ENCODE peak calls at places on chromosomes 3 and 15, in six cellular contexts. Y is H1, Z is K562, N is HCT116, U is GM12878, I is HepG2. R is an unnamed sample.

GRCh38 chr3:32113566-32113965 is 7.1 kb downstream of the GPD1L start:
- DNase-seq in Y (no peak), Z (no peak), N (no peak), U (no peak), I (no peak), R (no peak)

GRCh38 chr3:141401584-141402475 is 33.5 kb downstream of the ZBTB38 start:
- DNase-seq in Y (peak), Z (no peak), N (no peak), U (no peak), I (no peak), R (no peak)

GRCh38 chr3:12246758-12247157 is 42.1 kb upstream of the PPARG start:
- DNase-seq in Y (no peak), Z (no peak), N (no peak), U (no peak), I (no peak), R (no peak)

GRCh38 chr15:60383008-60383694 is 14.6 kb downstream of the ANXA2 start:
- DNase-seq in Y (no peak), Z (no peak), N (no peak), U (no peak), I (no peak), R (no peak)

GRCh38 chr15:101540480-101541239 is 51.2 kb upstream of the PCSK6 start:
- DNase-seq in Y (no peak), Z (peak), N (no peak), U (no peak), I (peak), R (no peak)

GRCh38 chr15:82128401-82129143 is 82.8 kb upstream of the MEX3B start:
- DNase-seq in Y (no peak), Z (no peak), N (no peak), U (no peak), I (no peak), R (no peak)

GRCh38 chr3:115913069-115913686 is 289.9 kb downstream of the GAP43 start:
- DNase-seq in Y (no peak), Z (no peak), N (no peak), U (no peak), I (peak), R (no peak)

GRCh38 chr3:98730338-98730737 is 32.8 kb upstream of the ST3GAL6 start:
- DNase-seq in Y (no peak), Z (no peak), N (no peak), U (peak), I (no peak), R (no peak)

GRCh38 chr3:197508051-197508451 is 47.7 kb downstream of the BDH1 start:
- DNase-seq in Y (no peak), Z (no peak), N (no peak), U (no peak), I (no peak), R (no peak)

GRCh38 chr15:33068531-33068990 is 126.0 kb downstream of the FMN1 start:
- DNase-seq in Y (no peak), Z (no peak), N (no peak), U (no peak), I (peak), R (no peak)

GRCh38 chr3:44066806-44067205 is 174.9 kb upstream of the TOPAZ1 start:
- DNase-seq in Y (no peak), Z (no peak), N (no peak), U (no peak), I (no peak), R (no peak)

GRCh38 chr3:148400754-148401153 is 296.9 kb upstream of the AGTR1 start:
- DNase-seq in Y (no peak), Z (no peak), N (no peak), U (no peak), I (no peak), R (no peak)

GRCh38 chr3:172624999-172625398 is 85.9 kb downstream of the NCEH1 start:
- DNase-seq in Y (no peak), Z (no peak), N (no peak), U (no peak), I (no peak), R (no peak)

GRCh38 chr3:172629470-172629869 is 81.4 kb downstream of the NCEH1 start:
- DNase-seq in Y (no peak), Z (no peak), N (no peak), U (no peak), I (no peak), R (no peak)

GRCh38 chr3:172625404-172625803 is 85.5 kb downstream of the NCEH1 start:
- DNase-seq in Y (no peak), Z (no peak), N (no peak), U (no peak), I (no peak), R (no peak)

GRCh38 chr3:172626241-172626640 is 84.6 kb downstream of the NCEH1 start:
- DNase-seq in Y (no peak), Z (no peak), N (no peak), U (no peak), I (no peak), R (no peak)

DNA sequence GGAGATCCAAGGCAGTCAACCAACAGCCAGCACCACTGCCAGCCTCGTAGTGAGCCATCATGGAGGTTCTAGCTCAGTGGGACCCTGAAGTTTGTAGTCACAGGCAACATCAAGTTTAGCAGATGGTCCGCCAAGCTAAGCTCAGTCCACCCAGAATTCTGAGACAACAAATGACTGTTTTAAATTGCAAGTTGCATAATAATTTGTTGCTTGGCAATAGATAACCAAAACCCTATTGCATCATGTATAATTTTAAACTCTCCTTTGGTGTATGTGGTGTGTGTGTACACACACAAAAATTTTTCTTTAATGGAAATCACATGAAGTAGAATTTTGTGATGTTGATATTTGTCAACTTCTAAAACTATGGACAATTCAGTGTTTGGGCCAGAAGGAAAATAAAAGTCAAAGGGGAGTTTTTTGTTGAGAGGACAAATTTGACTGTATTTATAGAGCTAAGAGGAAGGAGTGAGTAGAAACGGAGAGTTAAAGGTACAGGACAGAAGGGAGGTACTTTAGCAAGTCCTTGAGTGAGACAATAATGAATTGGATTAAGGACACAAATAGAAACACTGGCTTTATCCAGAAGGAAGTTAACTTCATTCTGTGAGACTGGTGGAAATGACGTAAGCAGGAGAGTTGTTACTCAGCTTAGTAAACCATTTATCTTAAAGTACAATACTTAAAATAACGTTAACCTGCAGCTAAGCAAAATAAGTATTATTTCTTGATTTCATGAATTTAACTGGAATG is 83.6 kb downstream of the NCEH1 start:
- DNase-seq in Y (no peak), Z (no peak), N (no peak), U (no peak), I (no peak), R (no peak)
- TF ChIP-seq ZNF274 in Y (no peak), Z (no peak), N (no peak), U (no peak), I (no peak), R (no peak)

GRCh38 chr3:112550859-112551258 is 10.9 kb downstream of the ATG3 start:
- DNase-seq in Y (no peak), Z (no peak), N (no peak), U (no peak), I (no peak), R (no peak)
- TF ChIP-seq ZNF274 in Y (no peak), Z (no peak), N (no peak), U (no peak), I (no peak), R (no peak)

GRCh38 chr3:65265511-65265910 is 577.7 kb upstream of the ADAMTS9 start:
- DNase-seq in Y (no peak), Z (no peak), N (no peak), U (no peak), I (no peak), R (no peak)
- TF ChIP-seq ZNF274 in Y (no peak), Z (no peak), N (no peak), U (no peak), I (no peak), R (no peak)

GRCh38 chr15:94592495-94592894 is 361.1 kb downstream of the MCTP2 start:
- DNase-seq in Y (no peak), Z (no peak), N (no peak), U (no peak), I (no peak), R (no peak)
- TF ChIP-seq ZNF274 in Y (no peak), Z (no peak), N (no peak), U (no peak), I (no peak), R (no peak)

GRCh38 chr3:159637895-159638542 is 350.6 kb upstream of the IL12A start:
- DNase-seq in Y (no peak), Z (no peak), N (peak), U (no peak), I (no peak), R (no peak)
- TF ChIP-seq ZNF274 in Y (no peak), Z (no peak), N (no peak), U (no peak), I (no peak), R (no peak)

DNA sequence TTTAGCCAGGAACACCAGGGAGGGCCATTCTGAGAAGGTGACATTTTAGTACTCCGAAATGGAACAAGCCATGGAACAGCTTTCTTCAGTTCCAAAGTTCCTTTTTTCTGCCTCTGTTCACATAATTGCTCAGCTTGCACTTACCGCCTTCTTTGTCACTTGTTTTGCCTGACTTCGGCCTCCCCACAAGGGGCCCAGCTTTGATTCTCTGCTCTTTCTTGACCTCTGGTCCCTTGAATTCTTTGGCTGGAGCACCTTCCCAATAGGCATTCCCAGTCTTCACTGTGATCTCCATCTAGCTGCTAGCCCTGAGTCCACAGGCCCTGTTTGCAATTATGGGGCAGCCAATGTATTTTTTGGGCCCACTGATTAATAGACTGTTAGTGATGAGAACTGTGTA is 51.4 kb upstream of the SLC7A14 start:
- DNase-seq in Y (no peak), Z (no peak), N (no peak), U (no peak), I (no peak), R (no peak)
- TF ChIP-seq ZNF274 in Y (no peak), Z (no peak), N (no peak), U (no peak), I (no peak), R (no peak)

GRCh38 chr3:156317457-156317856 is 197.1 kb downstream of the KCNAB1 start:
- DNase-seq in Y (no peak), Z (no peak), N (peak), U (no peak), I (peak), R (no peak)

GRCh38 chr3:156307704-156308103 is 187.3 kb downstream of the KCNAB1 start:
- DNase-seq in Y (no peak), Z (no peak), N (no peak), U (no peak), I (no peak), R (no peak)

GRCh38 chr3:156311431-156311830 is 191.1 kb downstream of the KCNAB1 start:
- DNase-seq in Y (no peak), Z (no peak), N (no peak), U (no peak), I (no peak), R (no peak)

DNA sequence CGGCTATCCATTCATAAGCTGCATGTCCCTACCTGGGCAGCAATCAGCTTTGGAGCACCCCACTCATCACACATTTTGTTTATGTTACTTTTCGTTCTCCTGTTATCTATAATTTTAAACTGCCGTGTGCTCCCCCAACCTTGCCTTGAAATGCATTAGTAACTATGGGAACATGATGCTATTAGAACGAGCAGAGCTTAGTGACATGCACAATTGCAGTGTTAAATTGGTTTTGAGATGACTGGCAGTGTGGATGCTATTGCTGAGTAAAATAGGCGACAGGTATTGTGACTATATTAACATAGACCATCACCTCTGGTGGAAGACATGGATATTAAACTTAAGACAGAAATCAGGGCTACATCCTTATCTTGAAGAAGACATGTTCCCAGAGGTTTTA is 191.6 kb downstream of the KCNAB1 start:
- DNase-seq in Y (no peak), Z (no peak), N (no peak), U (no peak), I (no peak), R (no peak)
- TF ChIP-seq ZNF274 in Y (no peak), Z (no peak), N (no peak), U (no peak), I (no peak), R (no peak)

GRCh38 chr3:4511491-4512251 is 18.5 kb downstream of the ITPR1 start:
- DNase-seq in Y (no peak), Z (no peak), N (no peak), U (no peak), I (no peak), R (no peak)

GRCh38 chr3:4509983-4510755 is 17.0 kb downstream of the ITPR1 start:
- DNase-seq in Y (no peak), Z (no peak), N (no peak), U (no peak), I (no peak), R (no peak)

GRCh38 chr3:4514321-4514720 is 21.2 kb downstream of the ITPR1 start:
- DNase-seq in Y (no peak), Z (peak), N (no peak), U (no peak), I (no peak), R (no peak)

GRCh38 chr3:4515896-4516295 is 22.7 kb downstream of the ITPR1 start:
- DNase-seq in Y (no peak), Z (no peak), N (no peak), U (no peak), I (no peak), R (no peak)

DNA sequence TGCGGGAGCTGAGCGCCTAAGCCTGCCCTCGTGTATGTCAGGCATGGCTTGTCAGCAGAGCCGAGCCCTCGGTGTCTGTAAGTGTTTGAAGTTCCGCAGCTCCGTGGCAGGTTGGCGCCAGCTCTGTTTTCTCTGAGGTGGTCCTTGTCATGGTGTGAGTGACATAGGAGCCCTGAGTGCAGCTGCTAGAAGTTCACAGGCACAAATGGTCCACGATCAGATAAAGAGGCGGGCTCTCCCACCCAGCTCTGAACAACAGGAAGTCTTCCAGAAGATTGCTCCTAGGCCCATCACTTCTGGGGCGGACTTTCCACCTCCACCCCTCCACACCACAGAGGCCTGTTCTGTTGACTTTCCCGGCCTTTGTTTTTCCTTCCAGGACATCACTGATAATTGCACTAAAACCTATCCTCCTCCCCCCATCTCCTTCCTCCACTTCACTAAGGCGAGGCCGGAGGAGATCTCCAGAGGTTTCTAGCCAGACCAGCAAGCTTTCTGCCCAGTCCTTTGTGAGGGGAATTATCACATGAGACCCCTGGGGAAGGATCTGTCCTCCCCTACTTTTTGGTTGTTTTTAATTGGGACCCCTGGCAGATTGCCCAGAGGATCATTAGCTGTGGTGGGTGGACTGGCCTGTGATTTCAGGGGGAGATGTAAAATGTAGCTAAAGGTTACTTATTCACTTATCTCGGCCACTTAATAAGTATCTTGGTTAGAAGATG is 19.9 kb downstream of the ITPR1 start:
- DNase-seq in Y (no peak), Z (peak), N (no peak), U (no peak), I (peak), R (no peak)
- TF ChIP-seq ZNF274 in Y (no peak), Z (no peak), N (no peak), U (no peak), I (no peak), R (no peak)

R was measured in NT2/D1.